ENCODE peak calls at places on chromosomes 5 and 9, in four cellular contexts. S, A, B and I are unnamed samples.

GRCh38 chr9:79913867-79914266 is 342.1 kb downstream of the TLE4 start:
- DNase-seq in S (no peak), A (no peak), B (no peak), I (no peak)

GRCh38 chr9:129587487-129588262 is 33.2 kb downstream of the C9orf50 start:
- DNase-seq in S (no peak), A (peak; percentile 95), B (no peak), I (no peak)

GRCh38 chr9:132243156-132244074 is 81.6 kb downstream of the NTNG2 start:
- DNase-seq in S (no peak), A (no peak), B (no peak), I (no peak)

GRCh38 chr9:32577316-32577715 is 4.4 kb upstream of the NDUFB6 start:
- DNase-seq in S (no peak), A (no peak), B (no peak), I (no peak)

GRCh38 chr9:99235069-99235468 is 13.0 kb downstream of the SEC61B start:
- DNase-seq in S (no peak), A (no peak), B (no peak), I (no peak)

GRCh38 chr5:146426853-146427618 is 20.1 kb upstream of the TCERG1 start:
- DNase-seq in S (peak; percentile 34), A (peak; percentile 26), B (no peak), I (peak; percentile 33)

GRCh38 chr5:67015577-67016290 is 180.9 kb downstream of the CD180 start:
- DNase-seq in S (no peak), A (no peak), B (no peak), I (no peak)

GRCh38 chr9:134807726-134808125 is 72.9 kb upstream of the FCN2 start:
- DNase-seq in S (peak; percentile 27), A (no peak), B (peak; percentile 32), I (no peak)

GRCh38 chr5:123752576-123752975 is 240.6 kb downstream of the CSNK1G3 start:
- DNase-seq in S (no peak), A (no peak), B (no peak), I (no peak)

GRCh38 chr9:4375424-4376195 is 75.7 kb upstream of the GLIS3 start:
- DNase-seq in S (peak; percentile 59), A (peak; percentile 26), B (no peak), I (no peak)

GRCh38 chr9:80540387-80540786 is 968.6 kb downstream of the TLE4 start:
- DNase-seq in S (no peak), A (no peak), B (no peak), I (no peak)

GRCh38 chr5:136094189-136094912 is 38.3 kb upstream of the SMAD5 start:
- DNase-seq in S (no peak), A (no peak), B (no peak), I (peak; percentile 76)

GRCh38 chr5:157913575-157913974 is 54.6 kb upstream of the CLINT1 start:
- DNase-seq in S (no peak), A (no peak), B (no peak), I (no peak)

GRCh38 chr5:128408622-128409021 is 129.4 kb downstream of the FBN2 start:
- DNase-seq in S (no peak), A (no peak), B (no peak), I (no peak)

GRCh38 chr9:89498845-89499480 is 1.1 kb upstream of the SEMA4D start:
- DNase-seq in S (no peak), A (no peak), B (no peak), I (no peak)

GRCh38 chr5:6378128-6379023 is at the start of gene MED10:
- DNase-seq in S (peak; percentile 94), A (peak; percentile 82), B (peak; percentile 96), I (peak; percentile 97)
- TF ChIP-seq POLR2A in S (peak; percentile 81), A (peak; percentile 38), B (no peak), I (peak; percentile 92)

GRCh38 chr5:127229185-127229889 is 61.3 kb upstream of the MEGF10 start:
- DNase-seq in S (peak; percentile 23), A (no peak), B (peak; percentile 64), I (peak; percentile 72)
- TF ChIP-seq POLR2A in S (peak; percentile 29), A (no peak), B (no peak), I (no peak)

GRCh38 chr5:138467711-138468132 is 2.4 kb downstream of the EGR1 start:
- DNase-seq in S (no peak), A (no peak), B (no peak), I (no peak)
- TF ChIP-seq POLR2A in S (no peak), A (peak; percentile 28), B (no peak), I (no peak)

GRCh38 chr5:132808448-132808847 is 4.7 kb upstream of the SOWAHA start:
- DNase-seq in S (no peak), A (no peak), B (peak; percentile 2), I (no peak)

GRCh38 chr5:132810605-132811004 is 2.5 kb upstream of the SOWAHA start:
- DNase-seq in S (no peak), A (no peak), B (no peak), I (no peak)

GRCh38 chr5:132808866-132809265 is 4.2 kb upstream of the SOWAHA start:
- DNase-seq in S (no peak), A (no peak), B (peak; percentile 5), I (no peak)

GRCh38 chr5:132812123-132812948 is 766 bp upstream of the SOWAHA start:
- DNase-seq in S (no peak), A (no peak), B (no peak), I (no peak)

GRCh38 chr5:132807163-132807838 is 5.8 kb upstream of the SOWAHA start:
- DNase-seq in S (peak; percentile 71), A (peak; percentile 57), B (peak; percentile 25), I (peak; percentile 25)
- TF ChIP-seq POLR2A in S (no peak), A (no peak), B (no peak), I (no peak)

GRCh38 chr5:91280062-91280941 is 102.8 kb downstream of the ARRDC3 start:
- DNase-seq in S (peak; percentile 97), A (peak; percentile 92), B (peak; percentile 93), I (peak; percentile 93)
- TF ChIP-seq POLR2A in S (peak; percentile 37), A (no peak), B (no peak), I (peak; percentile 43)

GRCh38 chr5:134763221-134763620 is 4.6 kb downstream of the DDX46 start:
- DNase-seq in S (no peak), A (no peak), B (no peak), I (no peak)

GRCh38 chr5:134758176-134758503 is 439 bp upstream of the DDX46 start:
- DNase-seq in S (no peak), A (no peak), B (no peak), I (no peak)

DNA sequence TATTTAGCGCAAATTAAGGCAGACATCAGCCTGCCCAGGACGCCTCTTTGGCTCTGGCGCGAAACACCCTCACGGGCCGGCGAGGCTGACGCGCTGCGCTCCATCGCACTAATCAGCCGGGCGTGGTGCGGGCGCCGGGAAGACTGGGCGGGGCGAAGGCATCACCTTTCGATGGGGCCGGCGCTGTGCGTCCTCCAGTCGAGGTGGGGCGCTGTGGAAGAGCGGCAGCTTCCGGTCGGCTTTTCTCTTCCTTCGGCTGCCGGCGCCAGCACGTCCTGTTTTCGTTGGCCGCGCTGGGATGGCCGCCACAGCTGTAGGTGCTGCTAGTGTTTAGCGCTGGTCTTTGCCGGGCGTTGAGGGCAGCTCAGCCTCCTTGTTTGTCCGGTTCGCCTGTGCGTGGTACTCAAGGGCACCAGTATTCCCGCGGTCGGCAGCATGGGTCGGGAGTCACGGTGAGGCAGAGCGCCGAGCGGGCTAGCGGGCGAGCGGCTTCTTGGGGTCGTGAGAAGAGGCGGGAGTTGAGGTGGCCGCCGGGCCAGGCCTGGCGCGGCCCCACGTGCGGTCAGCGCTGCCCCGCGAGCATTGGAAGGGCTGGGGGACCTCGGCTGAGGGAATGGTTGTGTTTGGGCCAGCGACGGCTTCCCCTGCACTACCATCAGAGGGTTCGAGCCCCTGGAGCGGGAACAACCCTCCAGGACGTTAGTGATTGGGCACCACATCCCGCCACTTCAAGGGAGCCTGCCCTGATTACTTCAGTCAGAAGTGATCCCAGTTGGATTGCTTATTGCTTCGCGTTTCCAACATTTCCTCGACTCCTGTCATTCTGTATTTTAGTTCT is at the start of gene DDX46:
- DNase-seq in S (peak; percentile 95), A (peak; percentile 84), B (peak; percentile 96), I (peak; percentile 97)
- TF ChIP-seq POLR2A in S (peak; percentile 84), A (peak; percentile 48), B (no peak), I (peak; percentile 94)

GRCh38 chr5:178213003-178213449 is 8.7 kb downstream of the HNRNPAB start:
- DNase-seq in S (no peak), A (no peak), B (no peak), I (no peak)
- TF ChIP-seq POLR2A in S (no peak), A (no peak), B (no peak), I (no peak)

GRCh38 chr9:21695874-21696341 is 106.5 kb upstream of the MTAP start:
- DNase-seq in S (no peak), A (no peak), B (no peak), I (no peak)
- TF ChIP-seq POLR2A in S (no peak), A (no peak), B (no peak), I (no peak)